ENCODE peak calls at places on chromosomes 6 and 20, in nine cellular contexts. M is AG04450; Z is activated CD8-positive, alpha-beta T cell treated with anti-CD3 and anti-CD28 coated beads, Interleukin-2, amount 10 ng/mL, durations not matched to agents 7 days and 5 days; H is NCI-H1105; G is HS-27A; A is iris pigment epithelial cell; X is C1 segment of cervical spinal cord; L is CD8-positive, alpha-beta T cell; R is KG1. K is an unnamed sample.

GRCh38 chr20:53865905-53866786 is 204.2 kb downstream of the BCAS1 start:
- DNase-seq in M (peak), Z (no peak), H (no peak), G (no peak), A (peak), X (no peak), L (no peak), R (peak), K (no peak)

GRCh38 chr20:3674995-3675900 is 6.6 kb downstream of the ADAM33 start:
- DNase-seq in M (no peak), Z (no peak), H (no peak), G (no peak), A (no peak), X (no peak), L (no peak), R (no peak), K (no peak)

GRCh38 chr6:133201231-133201630 is 39.9 kb upstream of the EYA4 start:
- DNase-seq in M (no peak), Z (no peak), H (no peak), G (no peak), A (no peak), X (no peak), L (no peak), R (no peak), K (no peak)

GRCh38 chr6:160067564-160067963 is 54.1 kb upstream of the SLC22A1 start:
- DNase-seq in M (no peak), Z (no peak), H (no peak), G (no peak), A (no peak), X (no peak), L (no peak), R (no peak), K (no peak)

GRCh38 chr6:35089216-35089934 is 51.8 kb downstream of the TCP11 start:
- DNase-seq in M (no peak), Z (no peak), H (no peak), G (no peak), A (no peak), X (no peak), L (no peak), R (no peak), K (no peak)

GRCh38 chr6:156699017-156699421 is 78.2 kb upstream of the ARID1B start:
- DNase-seq in M (no peak), Z (no peak), H (no peak), G (peak), A (peak), X (no peak), L (no peak), R (no peak), K (no peak)

GRCh38 chr20:10699941-10700340 is 26.1 kb upstream of the JAG1 start:
- DNase-seq in M (no peak), Z (no peak), H (no peak), G (no peak), A (no peak), X (no peak), L (no peak), R (no peak), K (no peak)

GRCh38 chr6:145350928-145351327 is 384.4 kb downstream of the EPM2A start:
- DNase-seq in M (no peak), Z (no peak), H (no peak), G (no peak), A (no peak), X (no peak), L (no peak), R (no peak), K (no peak)

GRCh38 chr6:43383021-43383667 is 13.7 kb upstream of the ZNF318 start:
- DNase-seq in M (peak), Z (no peak), H (no peak), G (no peak), A (peak), X (no peak), L (no peak), R (no peak), K (no peak)

GRCh38 chr20:830011-830521 is 3.4 kb upstream of the FAM110A start:
- DNase-seq in M (no peak), Z (no peak), H (no peak), G (peak), A (peak), X (no peak), L (no peak), R (no peak), K (no peak)

GRCh38 chr20:45077559-45077958 is 23.4 kb downstream of the KCNS1 start:
- DNase-seq in M (no peak), Z (no peak), H (no peak), G (no peak), A (no peak), X (no peak), L (no peak), R (no peak), K (no peak)

GRCh38 chr20:5735845-5736530 is 14.2 kb upstream of the SHLD1 start:
- DNase-seq in M (no peak), Z (no peak), H (no peak), G (no peak), A (no peak), X (no peak), L (no peak), R (no peak), K (no peak)

GRCh38 chr20:48774696-48775095 is 53.1 kb downstream of the PREX1 start:
- DNase-seq in M (no peak), Z (no peak), H (no peak), G (no peak), A (no peak), X (no peak), L (no peak), R (no peak), K (no peak)

GRCh38 chr6:31497595-31498476 is at the start of gene MICB:
- DNase-seq in M (no peak), Z (peak), H (peak), G (no peak), A (peak), X (no peak), L (peak), R (no peak), K (peak)

GRCh38 chr20:754904-755303 is 13.4 kb downstream of the SLC52A3 start:
- DNase-seq in M (no peak), Z (no peak), H (no peak), G (no peak), A (no peak), X (no peak), L (no peak), R (no peak), K (no peak)

GRCh38 chr20:61605283-61605682 is 353.2 kb downstream of the CDH4 start:
- DNase-seq in M (no peak), Z (no peak), H (no peak), G (no peak), A (no peak), X (no peak), L (no peak), R (no peak), K (no peak)

GRCh38 chr6:35725081-35725708 is 11.6 kb upstream of the ARMC12 start:
- DNase-seq in M (no peak), Z (no peak), H (no peak), G (no peak), A (no peak), X (no peak), L (no peak), R (no peak), K (no peak)

GRCh38 chr6:161301338-161301737 is 27.5 kb upstream of the AGPAT4 start:
- DNase-seq in M (no peak), Z (no peak), H (no peak), G (no peak), A (peak), X (no peak), L (no peak), R (no peak), K (no peak)

GRCh38 chr20:3423126-3423525 is 15.7 kb upstream of the DNAAF9 start:
- DNase-seq in M (no peak), Z (no peak), H (no peak), G (no peak), A (no peak), X (no peak), L (no peak), R (no peak), K (no peak)